ENCODE peak calls at places on chromosome 10, in four cellular contexts. One of them, this sample, is unnamed.

GRCh38 chr10:95096143-95096542 is 26.8 kb upstream of the CYP2C8 start:
- DNase-seq in HS-27A: no peak
- DNase-seq in A172: no peak
- DNase-seq in activated CD8-positive, alpha-beta memory T cell treated with anti-CD3 and anti-CD28 coated beads for 24 hours: no peak
- DNase-seq in this sample: no peak

GRCh38 chr10:92756233-92757065 is 66.7 kb downstream of the HHEX start:
- DNase-seq in HS-27A: no peak
- DNase-seq in A172: no peak
- DNase-seq in activated CD8-positive, alpha-beta memory T cell treated with anti-CD3 and anti-CD28 coated beads for 24 hours: no peak
- DNase-seq in this sample: no peak

GRCh38 chr10:99233680-99234018 is 2.0 kb downstream of the HPSE2 start:
- DNase-seq in HS-27A: no peak
- DNase-seq in A172: no peak
- DNase-seq in activated CD8-positive, alpha-beta memory T cell treated with anti-CD3 and anti-CD28 coated beads for 24 hours: no peak
- DNase-seq in this sample: no peak

GRCh38 chr10:99172950-99173349 is 62.7 kb downstream of the HPSE2 start:
- DNase-seq in HS-27A: no peak
- DNase-seq in A172: no peak
- DNase-seq in activated CD8-positive, alpha-beta memory T cell treated with anti-CD3 and anti-CD28 coated beads for 24 hours: no peak
- DNase-seq in this sample: no peak

GRCh38 chr10:17178006-17178405 is 23.5 kb downstream of the TRDMT1 start:
- DNase-seq in HS-27A: no peak
- DNase-seq in A172: no peak
- DNase-seq in activated CD8-positive, alpha-beta memory T cell treated with anti-CD3 and anti-CD28 coated beads for 24 hours: no peak
- DNase-seq in this sample: no peak

GRCh38 chr10:60892571-60892970 is 51.4 kb downstream of the RHOBTB1 start:
- DNase-seq in HS-27A: no peak
- DNase-seq in A172: no peak
- DNase-seq in activated CD8-positive, alpha-beta memory T cell treated with anti-CD3 and anti-CD28 coated beads for 24 hours: no peak
- DNase-seq in this sample: no peak

GRCh38 chr10:43962346-43963191 is 313.9 kb upstream of the ZNF32 start:
- DNase-seq in HS-27A: no peak
- DNase-seq in A172: peak
- DNase-seq in activated CD8-positive, alpha-beta memory T cell treated with anti-CD3 and anti-CD28 coated beads for 24 hours: peak
- DNase-seq in this sample: no peak

GRCh38 chr10:58477122-58477521 is 35.5 kb upstream of the BICC1 start:
- DNase-seq in HS-27A: no peak
- DNase-seq in A172: no peak
- DNase-seq in activated CD8-positive, alpha-beta memory T cell treated with anti-CD3 and anti-CD28 coated beads for 24 hours: no peak
- DNase-seq in this sample: no peak

GRCh38 chr10:26983156-26983555 is 117.1 kb downstream of the ANKRD26 start:
- DNase-seq in HS-27A: no peak
- DNase-seq in A172: no peak
- DNase-seq in activated CD8-positive, alpha-beta memory T cell treated with anti-CD3 and anti-CD28 coated beads for 24 hours: no peak
- DNase-seq in this sample: no peak

GRCh38 chr10:8404721-8405120 is 350.2 kb downstream of the GATA3 start:
- DNase-seq in HS-27A: no peak
- DNase-seq in A172: no peak
- DNase-seq in activated CD8-positive, alpha-beta memory T cell treated with anti-CD3 and anti-CD28 coated beads for 24 hours: no peak
- DNase-seq in this sample: no peak

GRCh38 chr10:43839973-43840372 is 191.3 kb upstream of the ZNF32 start:
- DNase-seq in HS-27A: no peak
- DNase-seq in A172: no peak
- DNase-seq in activated CD8-positive, alpha-beta memory T cell treated with anti-CD3 and anti-CD28 coated beads for 24 hours: no peak
- DNase-seq in this sample: no peak

GRCh38 chr10:103476046-103476768 is 2.8 kb downstream of the CALHM3 start:
- DNase-seq in HS-27A: no peak
- DNase-seq in A172: peak
- DNase-seq in activated CD8-positive, alpha-beta memory T cell treated with anti-CD3 and anti-CD28 coated beads for 24 hours: no peak
- DNase-seq in this sample: no peak

GRCh38 chr10:14019983-14020668 is 310.6 kb downstream of the FRMD4A start:
- DNase-seq in HS-27A: no peak
- DNase-seq in A172: no peak
- DNase-seq in activated CD8-positive, alpha-beta memory T cell treated with anti-CD3 and anti-CD28 coated beads for 24 hours: no peak
- DNase-seq in this sample: no peak

GRCh38 chr10:22853906-22854447 is 73.9 kb upstream of the ARMC3 start:
- DNase-seq in HS-27A: no peak
- DNase-seq in A172: peak
- DNase-seq in activated CD8-positive, alpha-beta memory T cell treated with anti-CD3 and anti-CD28 coated beads for 24 hours: no peak
- DNase-seq in this sample: no peak

GRCh38 chr10:93874309-93875031 is 19.3 kb upstream of the SLC35G1 start:
- DNase-seq in HS-27A: no peak
- DNase-seq in A172: no peak
- DNase-seq in activated CD8-positive, alpha-beta memory T cell treated with anti-CD3 and anti-CD28 coated beads for 24 hours: no peak
- DNase-seq in this sample: no peak

GRCh38 chr10:133161486-133162051 is 1.6 kb downstream of the KNDC1 start:
- DNase-seq in HS-27A: no peak
- DNase-seq in A172: no peak
- DNase-seq in activated CD8-positive, alpha-beta memory T cell treated with anti-CD3 and anti-CD28 coated beads for 24 hours: peak
- DNase-seq in this sample: no peak

GRCh38 chr10:103854687-103855423 is 521 bp downstream of the SH3PXD2A start:
- DNase-seq in HS-27A: no peak
- DNase-seq in A172: no peak
- DNase-seq in activated CD8-positive, alpha-beta memory T cell treated with anti-CD3 and anti-CD28 coated beads for 24 hours: peak
- DNase-seq in this sample: no peak

GRCh38 chr10:118383063-118383689 is 41.1 kb upstream of the FAM204A start:
- DNase-seq in HS-27A: no peak
- DNase-seq in A172: no peak
- DNase-seq in activated CD8-positive, alpha-beta memory T cell treated with anti-CD3 and anti-CD28 coated beads for 24 hours: no peak
- DNase-seq in this sample: no peak

GRCh38 chr10:6649107-6649720 is 69.1 kb upstream of the PRKCQ start:
- DNase-seq in HS-27A: no peak
- DNase-seq in A172: no peak
- DNase-seq in activated CD8-positive, alpha-beta memory T cell treated with anti-CD3 and anti-CD28 coated beads for 24 hours: no peak
- DNase-seq in this sample: no peak

GRCh38 chr10:30985552-30985951 is 46.1 kb downstream of the ZNF438 start:
- DNase-seq in HS-27A: no peak
- DNase-seq in A172: peak
- DNase-seq in activated CD8-positive, alpha-beta memory T cell treated with anti-CD3 and anti-CD28 coated beads for 24 hours: no peak
- DNase-seq in this sample: no peak

GRCh38 chr10:58706836-58707235 is 194.2 kb downstream of the BICC1 start:
- DNase-seq in HS-27A: no peak
- DNase-seq in A172: no peak
- DNase-seq in activated CD8-positive, alpha-beta memory T cell treated with anti-CD3 and anti-CD28 coated beads for 24 hours: no peak
- DNase-seq in this sample: no peak

GRCh38 chr10:30804478-30805055 is 175.0 kb upstream of the LYZL2 start:
- DNase-seq in HS-27A: no peak
- DNase-seq in A172: no peak
- DNase-seq in activated CD8-positive, alpha-beta memory T cell treated with anti-CD3 and anti-CD28 coated beads for 24 hours: no peak
- DNase-seq in this sample: no peak

GRCh38 chr10:133261726-133262325 is 14.8 kb downstream of the ADAM8 start:
- DNase-seq in HS-27A: no peak
- DNase-seq in A172: peak
- DNase-seq in activated CD8-positive, alpha-beta memory T cell treated with anti-CD3 and anti-CD28 coated beads for 24 hours: peak
- DNase-seq in this sample: peak

GRCh38 chr10:48266528-48266927 is 8.0 kb downstream of the FRMPD2 start:
- DNase-seq in HS-27A: no peak
- DNase-seq in A172: no peak
- DNase-seq in activated CD8-positive, alpha-beta memory T cell treated with anti-CD3 and anti-CD28 coated beads for 24 hours: no peak
- DNase-seq in this sample: no peak

GRCh38 chr10:36636285-36636839 is 489.0 kb upstream of the ANKRD30A start:
- DNase-seq in HS-27A: no peak
- DNase-seq in A172: no peak
- DNase-seq in activated CD8-positive, alpha-beta memory T cell treated with anti-CD3 and anti-CD28 coated beads for 24 hours: no peak
- DNase-seq in this sample: no peak

GRCh38 chr10:129659881-129660280 is 192.8 kb downstream of the MGMT start:
- DNase-seq in HS-27A: no peak
- DNase-seq in A172: no peak
- DNase-seq in activated CD8-positive, alpha-beta memory T cell treated with anti-CD3 and anti-CD28 coated beads for 24 hours: no peak
- DNase-seq in this sample: no peak

GRCh38 chr10:71589617-71590551 is 129.7 kb downstream of the C10orf105 start:
- DNase-seq in HS-27A: no peak
- DNase-seq in A172: no peak
- DNase-seq in activated CD8-positive, alpha-beta memory T cell treated with anti-CD3 and anti-CD28 coated beads for 24 hours: no peak
- DNase-seq in this sample: no peak

GRCh38 chr10:113959383-113959760 is 84.3 kb upstream of the ADRB1 start:
- DNase-seq in HS-27A: no peak
- DNase-seq in A172: no peak
- DNase-seq in activated CD8-positive, alpha-beta memory T cell treated with anti-CD3 and anti-CD28 coated beads for 24 hours: no peak
- DNase-seq in this sample: no peak

GRCh38 chr10:24518981-24519597 is 204.6 kb downstream of the ARHGAP21 start:
- DNase-seq in HS-27A: peak
- DNase-seq in A172: peak
- DNase-seq in activated CD8-positive, alpha-beta memory T cell treated with anti-CD3 and anti-CD28 coated beads for 24 hours: peak
- DNase-seq in this sample: no peak

GRCh38 chr10:30160431-30160982 is 101.1 kb upstream of the JCAD start:
- DNase-seq in HS-27A: no peak
- DNase-seq in A172: no peak
- DNase-seq in activated CD8-positive, alpha-beta memory T cell treated with anti-CD3 and anti-CD28 coated beads for 24 hours: no peak
- DNase-seq in this sample: no peak

GRCh38 chr10:62903828-62904227 is 87.7 kb upstream of the EGR2 start:
- DNase-seq in HS-27A: no peak
- DNase-seq in A172: no peak
- DNase-seq in activated CD8-positive, alpha-beta memory T cell treated with anti-CD3 and anti-CD28 coated beads for 24 hours: no peak
- DNase-seq in this sample: no peak

GRCh38 chr10:23110722-23111660 is 15.6 kb downstream of the MSRB2 start:
- DNase-seq in HS-27A: no peak
- DNase-seq in A172: no peak
- DNase-seq in activated CD8-positive, alpha-beta memory T cell treated with anti-CD3 and anti-CD28 coated beads for 24 hours: no peak
- DNase-seq in this sample: no peak

GRCh38 chr10:971150-971542 is 17.1 kb upstream of the GTPBP4 start:
- DNase-seq in HS-27A: no peak
- DNase-seq in A172: no peak
- DNase-seq in activated CD8-positive, alpha-beta memory T cell treated with anti-CD3 and anti-CD28 coated beads for 24 hours: no peak
- DNase-seq in this sample: no peak

This sample was measured in esophagus squamous epithelium.